ENCODE peak calls at places on chromosome 16, in eight cellular contexts. Z, A, D, I, M, G, H and R are unnamed samples.

GRCh38 chr16:49652441-49653175 is 203.3 kb downstream of the ZNF423 start:
- DNase-seq in G (no peak), I (no peak), A (no peak), H (peak), D (peak), M (peak), Z (no peak), R (no peak)

GRCh38 chr16:66131895-66132294 is 234.6 kb upstream of the CDH5 start:
- DNase-seq in G (no peak), H (no peak), Z (no peak), D (no peak), M (no peak), A (no peak), I (no peak), R (no peak)

GRCh38 chr16:61243954-61244353 is 792.3 kb downstream of the CDH8 start:
- DNase-seq in M (no peak), D (no peak), I (peak), A (no peak), Z (no peak), H (no peak), G (no peak), R (no peak)

GRCh38 chr16:20611350-20611902 is 35.3 kb upstream of the ACSM2B start:
- DNase-seq in G (peak), M (peak), H (no peak), Z (no peak), A (no peak), D (no peak), I (no peak), R (no peak)

GRCh38 chr16:81071816-81072215 is 5.2 kb downstream of the C16orf46 start:
- DNase-seq in D (no peak), A (no peak), G (no peak), M (no peak), I (no peak), H (no peak), Z (peak), R (no peak)

GRCh38 chr16:1363501-1364041 is 11.8 kb downstream of the GNPTG start:
- DNase-seq in M (peak), I (peak), Z (peak), D (no peak), G (peak), H (no peak), A (peak), R (peak)

GRCh38 chr16:86565644-86566511 is 751 bp upstream of the FOXC2 start:
- DNase-seq in A (peak), D (no peak), G (no peak), Z (no peak), I (peak), H (no peak), M (no peak), R (peak)

GRCh38 chr16:66391726-66392670 is 25.5 kb downstream of the CDH5 start:
- DNase-seq in I (peak), Z (no peak), M (no peak), H (no peak), D (no peak), A (no peak), G (no peak), R (no peak)

GRCh38 chr16:30348929-30349328 is 6.2 kb downstream of the CD2BP2 start:
- DNase-seq in H (peak), I (no peak), Z (no peak), G (no peak), A (no peak), D (no peak), M (no peak), R (no peak)

GRCh38 chr16:86156155-86156554 is 257.2 kb downstream of the IRF8 start:
- DNase-seq in I (no peak), Z (no peak), G (no peak), M (no peak), A (no peak), H (no peak), D (no peak), R (no peak)

DNA sequence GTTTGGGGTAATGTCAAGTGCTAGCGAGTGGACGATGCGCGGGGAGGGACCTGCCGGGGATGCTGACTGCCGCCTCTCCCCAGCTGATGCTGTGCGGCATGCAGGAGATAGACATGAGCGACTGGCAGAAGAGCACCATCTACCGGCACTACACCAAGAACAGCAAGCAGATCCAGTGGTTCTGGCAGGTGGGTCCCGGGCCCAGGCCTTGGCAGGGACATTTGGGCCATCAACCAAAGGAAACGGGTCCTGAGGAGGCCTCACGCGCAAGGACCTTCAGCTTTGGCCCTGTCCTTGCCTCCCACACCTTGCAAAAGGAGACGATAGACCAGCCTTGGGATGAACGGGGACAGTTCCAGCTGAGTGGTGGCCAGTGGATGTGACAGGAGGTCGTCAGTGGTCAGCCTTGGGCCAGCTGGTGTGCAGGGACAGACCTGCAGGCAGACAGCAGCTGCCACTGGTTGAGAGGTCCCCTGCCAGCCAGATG is 13.6 kb upstream of the CLEC18A start:
- DNase-seq in A (peak), H (peak), I (no peak), M (peak), G (no peak), D (no peak), Z (no peak), R (no peak)
- TF ChIP-seq CTCF in A (peak), H (peak), I (peak), M (peak), G (no peak), D (peak), Z (no peak), R (peak)

GRCh38 chr16:58197314-58198012 is 443 bp downstream of the CSNK2A2 start:
- DNase-seq in A (peak), G (no peak), I (no peak), M (no peak), H (no peak), D (no peak), Z (no peak), R (peak)

GRCh38 chr16:58196898-58197313 is 1.0 kb downstream of the CSNK2A2 start:
- DNase-seq in M (no peak), G (no peak), D (peak), H (no peak), Z (peak), I (no peak), A (peak), R (no peak)

GRCh38 chr16:58200398-58200797 is 2.5 kb upstream of the CSNK2A2 start:
- DNase-seq in H (no peak), M (no peak), D (no peak), G (no peak), A (no peak), Z (no peak), I (no peak), R (no peak)

GRCh38 chr16:58198739-58199411 is 969 bp upstream of the CSNK2A2 start:
- DNase-seq in M (no peak), Z (no peak), D (no peak), A (peak), G (no peak), I (no peak), H (no peak), R (no peak)

GRCh38 chr16:58198022-58198683 is at the start of gene CSNK2A2:
- DNase-seq in Z (peak), H (no peak), I (peak), M (peak), G (peak), D (peak), A (peak), R (peak)
- TF ChIP-seq CTCF in Z (peak), H (peak), I (peak), M (no peak), G (peak), D (peak), A (no peak), R (no peak)

DNA sequence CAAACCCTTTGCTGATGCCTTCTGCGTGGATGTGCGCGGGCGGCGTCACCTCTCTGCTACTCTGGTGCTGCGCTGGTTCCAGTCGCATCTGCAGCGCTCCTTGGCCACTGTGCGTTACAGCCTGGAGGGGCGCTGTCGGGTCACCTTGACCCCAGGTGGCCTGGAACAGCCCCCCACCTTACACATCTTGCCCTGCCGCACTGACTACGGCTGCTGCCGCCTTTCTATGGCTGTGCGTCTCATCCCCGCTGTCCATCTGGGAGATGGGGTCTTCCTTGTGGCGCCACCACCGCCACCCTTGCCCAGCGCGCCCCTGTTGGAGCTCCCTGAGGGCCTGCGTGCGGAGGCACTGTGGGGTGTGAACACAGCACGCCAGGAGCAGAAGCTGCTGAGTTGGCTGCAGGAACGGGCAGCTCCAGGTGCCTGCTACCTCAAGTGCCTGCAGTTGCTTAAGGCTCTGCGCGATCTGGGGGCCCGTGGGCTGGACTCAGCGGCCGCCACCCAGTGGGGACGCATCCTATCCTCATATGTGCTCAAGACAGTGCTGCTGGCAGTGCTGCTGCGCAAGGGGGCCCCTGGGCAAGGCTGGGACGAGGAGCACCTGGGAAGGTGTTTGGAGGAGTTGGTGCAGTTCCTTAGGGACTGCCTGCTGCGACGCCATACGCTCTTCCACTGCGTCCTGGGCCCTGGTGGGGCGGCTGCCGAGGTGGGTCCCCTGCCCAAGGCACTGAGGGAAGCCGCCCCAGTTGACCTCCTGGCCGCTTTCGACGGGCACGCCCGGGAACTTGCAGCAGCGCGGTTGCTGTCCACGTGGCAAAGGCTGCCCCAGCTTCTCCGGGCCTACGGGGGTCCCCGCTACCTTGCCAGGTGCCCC is 1.6 kb downstream of the ITPRIPL2 start:
- DNase-seq in H (peak), I (no peak), A (peak), M (no peak), D (no peak), Z (no peak), G (no peak), R (no peak)
- TF ChIP-seq CTCF in H (no peak), I (peak), A (peak), M (peak), D (peak), Z (no peak), G (no peak), R (no peak)

GRCh38 chr16:53415504-53415903 is 18.8 kb upstream of the RBL2 start:
- DNase-seq in M (no peak), G (no peak), I (peak), A (peak), D (no peak), H (no peak), Z (peak), R (no peak)
- TF ChIP-seq CTCF in M (no peak), G (no peak), I (no peak), A (peak), D (no peak), H (no peak), Z (no peak), R (no peak)

GRCh38 chr16:73183678-73184092 is 135.8 kb upstream of the ZFHX3 start:
- DNase-seq in A (no peak), D (no peak), G (no peak), I (no peak), Z (no peak), H (no peak), M (no peak), R (no peak)
- TF ChIP-seq CTCF in A (peak), D (no peak), G (no peak), I (peak), Z (no peak), H (no peak), M (no peak), R (no peak)

DNA sequence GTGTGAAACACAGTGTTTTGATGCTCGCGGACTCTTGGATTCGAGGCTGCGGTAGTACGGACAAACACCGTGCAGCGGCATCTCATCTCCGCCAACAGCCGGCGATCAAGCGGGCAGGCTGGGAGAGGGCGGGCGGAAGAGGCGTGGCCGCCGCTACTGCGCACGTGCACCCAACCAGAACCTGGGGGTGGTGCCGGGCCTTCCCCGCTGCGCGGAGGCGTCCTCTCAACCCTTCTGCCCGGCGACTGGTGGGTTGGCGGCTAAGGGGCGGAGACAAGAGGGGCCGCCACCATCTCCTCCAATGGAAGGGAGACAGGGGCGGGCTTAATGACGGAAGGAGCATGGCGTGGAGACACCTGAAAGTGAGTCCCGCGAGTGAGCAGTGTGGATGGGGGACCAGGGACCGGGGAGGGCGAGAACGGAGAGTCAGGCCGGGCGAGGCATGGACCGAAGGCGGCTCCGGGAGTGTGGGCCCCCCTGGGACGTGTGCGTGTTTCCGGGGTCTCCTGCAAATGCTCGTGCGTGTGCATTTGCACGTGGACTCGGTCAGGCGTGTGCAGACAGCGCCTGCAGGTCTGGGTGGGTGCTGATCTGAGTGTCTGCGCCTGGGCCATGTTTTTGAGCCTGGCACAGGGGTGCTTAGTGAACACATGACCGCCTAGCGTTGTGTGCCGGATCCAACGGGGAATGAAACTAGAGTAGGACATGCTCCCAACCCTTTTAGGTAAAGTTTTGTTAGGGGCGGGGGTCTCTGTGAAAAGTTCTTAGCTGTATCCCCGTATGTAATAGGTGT is at the start of gene DHODH:
- DNase-seq in M (peak), Z (peak), H (peak), D (peak), I (peak), A (peak), G (peak), R (peak)
- TF ChIP-seq CTCF in M (no peak), Z (no peak), H (peak), D (no peak), I (no peak), A (no peak), G (peak), R (no peak)